ENCODE peak calls at places on chromosomes 3 and 15, in six cellular contexts. K is HCT116, J is heart left ventricle, C is vagina, S is upper lobe of left lung, L is HepG2. F is an unnamed sample. For H3K36me3, the result is how much of the 10 kb centered on the place peaks cover.

GRCh38 chr3:194472290-194472920 is 14.4 kb downstream of the ATP13A3 start:
- DNase-seq in J (no peak), K (peak), C (no peak), L (peak), S (no peak), F (peak)

GRCh38 chr15:92705693-92706618 is 50.4 kb upstream of the FAM174B start:
- DNase-seq in S (no peak), C (no peak), L (no peak), K (no peak), J (no peak), F (no peak)

GRCh38 chr15:75163150-75163564 is 38.5 kb upstream of the C15orf39 start:
- DNase-seq in J (no peak), C (no peak), S (no peak), L (no peak), K (no peak), F (no peak)

GRCh38 chr15:45093013-45093412 is 21.0 kb downstream of the DUOX2 start:
- DNase-seq in K (no peak), S (no peak), J (no peak), L (no peak), C (no peak), F (no peak)

GRCh38 chr3:61381745-61382392 is 130.6 kb upstream of the FHIT start:
- DNase-seq in J (no peak), K (peak), L (peak), S (no peak), C (no peak), F (no peak)

GRCh38 chr15:73324496-73325170 is 44.1 kb downstream of the HCN4 start:
- DNase-seq in K (no peak), L (no peak), J (no peak), C (no peak), S (no peak), F (no peak)

GRCh38 chr3:124229836-124230235 is 237.9 kb upstream of the ROPN1 start:
- DNase-seq in S (no peak), L (no peak), J (no peak), K (no peak), C (no peak), F (no peak)

GRCh38 chr3:27722957-27723802 is 1.1 kb upstream of the EOMES start:
- DNase-seq in K (no peak), S (no peak), J (no peak), L (no peak), C (no peak), F (no peak)

GRCh38 chr3:149881879-149882278 is 68.9 kb downstream of the RNF13 start:
- DNase-seq in L (no peak), K (no peak), S (no peak), C (no peak), J (no peak), F (no peak)

GRCh38 chr3:159761377-159761776 is 227.3 kb upstream of the IL12A start:
- DNase-seq in K (no peak), L (no peak), C (no peak), J (peak), S (no peak), F (peak)

GRCh38 chr3:61875073-61875472 is 313.7 kb downstream of the PTPRG start:
- DNase-seq in K (no peak), J (no peak), L (no peak), S (no peak), C (no peak), F (no peak)

GRCh38 chr3:42712716-42713372 is 10.2 kb upstream of the HHATL start:
- DNase-seq in L (no peak), J (no peak), S (no peak), K (no peak), C (peak), F (no peak)

GRCh38 chr15:85541744-85542143 is 161.3 kb downstream of the AKAP13 start:
- DNase-seq in S (no peak), C (no peak), K (no peak), L (no peak), J (no peak), F (no peak)

GRCh38 chr15:66389859-66390382 is 3.2 kb downstream of the MAP2K1 start:
- DNase-seq in K (no peak), S (no peak), L (no peak), J (no peak), C (no peak), F (no peak)

GRCh38 chr3:110495201-110495927 is 576.3 kb upstream of the NECTIN3 start:
- DNase-seq in K (no peak), C (no peak), S (no peak), J (no peak), L (no peak), F (no peak)

GRCh38 chr3:34077796-34078195 is 279.4 kb downstream of the PDCD6IP start:
- DNase-seq in L (no peak), J (no peak), K (no peak), S (no peak), C (no peak), F (no peak)

GRCh38 chr3:43345877-43346276 is 59.5 kb downstream of the SNRK start:
- DNase-seq in L (no peak), K (no peak), S (no peak), J (no peak), C (no peak), F (no peak)

GRCh38 chr3:67296039-67296892 is 298.2 kb downstream of the KBTBD8 start:
- DNase-seq in C (no peak), L (peak), K (no peak), S (no peak), J (no peak), F (no peak)

GRCh38 chr3:111610612-111611054 is 15.5 kb upstream of the ZBED2 start:
- DNase-seq in C (no peak), S (no peak), K (peak), J (no peak), L (no peak), F (peak)

GRCh38 chr3:72319202-72320095 is 528.8 kb downstream of the SHQ1 start:
- DNase-seq in C (no peak), J (no peak), L (no peak), S (no peak), K (no peak), F (no peak)

GRCh38 chr3:128559486-128560225 is 66.7 kb upstream of the GATA2 start:
- DNase-seq in S (no peak), J (no peak), K (no peak), C (no peak), L (no peak), F (no peak)

GRCh38 chr15:34799149-34799824 is 3.9 kb upstream of the ACTC1 start:
- DNase-seq in J (peak), L (no peak), C (no peak), S (peak), K (no peak), F (no peak)

GRCh38 chr3:11317300-11317699 is 45.1 kb downstream of the ATG7 start:
- DNase-seq in S (no peak), K (no peak), C (no peak), L (no peak), J (no peak), F (no peak)

GRCh38 chr15:99401971-99402732 is 150.9 kb downstream of the LRRC28 start:
- DNase-seq in J (no peak), S (peak), L (no peak), K (no peak), C (no peak), F (no peak)

GRCh38 chr3:141659821-141660597 is 78.1 kb upstream of the RNF7 start:
- DNase-seq in L (no peak), J (peak), S (peak), K (no peak), C (no peak), F (peak)

GRCh38 chr15:73172508-73172907 is 120.2 kb downstream of the NEO1 start:
- DNase-seq in C (no peak), L (no peak), J (no peak), S (no peak), K (no peak), F (no peak)

GRCh38 chr3:194617058-194617671 is 16.1 kb downstream of the TMEM44 start:
- DNase-seq in S (peak), K (no peak), L (no peak), C (no peak), J (no peak), F (no peak)

GRCh38 chr3:181713300-181713647 is 1.5 kb downstream of the SOX2 start:
- DNase-seq in L (no peak), S (no peak), K (no peak), C (no peak), J (no peak), F (no peak)

GRCh38 chr15:50506121-50506520 is 40.3 kb downstream of the USP50 start:
- DNase-seq in C (no peak), K (no peak), S (no peak), L (peak), J (no peak), F (no peak)

GRCh38 chr3:73100734-73101550 is 39.5 kb downstream of the EBLN2 start:
- DNase-seq in L (peak), J (peak), C (no peak), S (no peak), K (peak), F (peak)

DNA sequence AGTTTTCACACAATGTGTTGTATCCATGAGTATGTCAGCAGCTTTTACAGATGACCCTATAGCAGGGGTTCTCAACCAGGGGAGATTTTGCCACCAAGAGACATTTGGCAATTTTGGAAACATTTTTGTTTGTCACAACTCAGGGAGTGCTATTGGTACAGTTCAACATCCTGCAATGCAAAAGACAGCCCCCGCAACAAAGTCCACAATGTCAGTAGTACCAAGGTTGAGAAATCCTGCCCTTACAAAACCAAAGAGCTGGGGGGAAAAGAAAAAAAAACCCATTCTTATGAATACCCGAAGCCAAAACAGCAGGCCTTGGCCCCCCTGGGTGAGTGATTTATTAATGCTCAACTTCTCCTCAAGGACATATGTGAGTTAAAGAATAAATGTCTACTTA is 99.1 kb downstream of the LARS2 start:
- DNase-seq in S (no peak), C (no peak), L (peak), K (no peak), J (no peak), F (no peak)
- H3K36me3 ChIP-seq in S (under half), C (under half), L (under half), K (under half), J (half or more), F (under half)

DNA sequence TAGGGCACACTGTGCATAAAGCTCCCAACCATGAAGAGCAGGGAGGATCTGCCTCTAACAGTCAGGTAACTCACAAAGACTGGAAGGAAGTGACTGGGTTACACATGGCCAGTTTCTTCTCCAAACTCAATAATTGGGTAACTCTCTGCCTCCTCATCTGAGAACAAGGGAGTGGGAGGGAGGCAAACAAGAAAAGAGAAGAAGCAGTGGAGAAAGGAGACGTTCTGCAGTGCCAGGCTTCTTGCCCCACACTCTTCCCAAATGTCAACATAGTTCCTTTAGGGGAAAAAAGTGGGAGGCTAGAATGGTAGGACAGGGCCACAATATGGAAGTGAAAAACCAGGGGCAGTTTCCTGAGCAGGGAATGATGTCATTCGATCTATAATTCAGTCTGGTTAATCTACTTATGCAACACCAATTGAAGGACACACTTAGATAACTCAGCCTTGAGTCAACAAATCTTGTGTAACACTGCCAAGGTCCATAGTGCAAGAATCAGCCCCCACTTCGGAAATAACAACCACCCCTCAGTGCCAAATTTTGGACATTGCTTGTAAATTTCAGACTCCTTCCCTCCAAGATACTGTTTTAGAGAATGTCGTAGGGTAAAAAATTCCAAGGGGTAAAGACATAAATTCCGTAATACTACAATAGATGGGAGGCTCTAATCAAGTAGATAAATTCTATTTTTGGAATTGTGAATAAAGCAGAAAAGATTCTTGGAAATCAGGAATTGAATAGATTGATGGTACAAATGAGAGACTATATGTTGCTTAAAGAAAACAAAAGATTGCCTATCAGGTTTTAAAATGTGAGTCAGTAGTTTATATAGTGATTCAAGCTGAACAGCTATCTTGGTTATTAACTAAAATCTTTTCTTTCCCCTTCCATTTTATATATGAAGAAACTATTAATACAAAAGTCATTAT is 143.1 kb downstream of the LPP start:
- DNase-seq in J (no peak), C (no peak), L (peak), K (no peak), S (no peak), F (no peak)
- TF ChIP-seq CTCF in J (no peak), C (no peak), L (no peak), K (no peak), S (no peak), F (no peak)

GRCh38 chr15:63712828-63713520 is 115.8 kb downstream of the FBXL22 start:
- DNase-seq in L (no peak), K (no peak), C (no peak), S (no peak), J (no peak), F (no peak)

GRCh38 chr15:63703641-63704040 is 106.5 kb downstream of the FBXL22 start:
- DNase-seq in C (no peak), J (no peak), K (no peak), L (no peak), S (no peak), F (no peak)

GRCh38 chr15:63708141-63708772 is 111.1 kb downstream of the FBXL22 start:
- DNase-seq in L (no peak), S (no peak), K (no peak), J (no peak), C (no peak), F (no peak)

DNA sequence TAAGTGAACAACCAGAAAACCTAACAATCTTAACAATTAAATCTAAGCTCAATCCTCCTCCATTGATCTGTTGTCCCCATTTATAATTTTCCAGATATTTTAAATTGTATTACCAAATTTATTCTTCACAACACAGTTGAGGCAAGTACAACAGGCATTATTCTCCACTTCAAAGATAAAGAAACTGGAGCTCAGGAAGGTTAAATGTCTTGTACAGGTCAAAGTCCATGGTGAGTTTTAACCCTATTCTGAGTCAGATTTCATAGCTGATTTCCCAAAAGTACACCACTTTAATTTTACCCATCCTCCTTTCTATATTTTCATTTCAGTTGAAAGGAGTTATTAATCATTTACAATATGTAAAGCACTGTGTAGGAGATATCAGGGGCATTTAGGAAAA is 112.2 kb downstream of the FBXL22 start:
- DNase-seq in C (no peak), J (no peak), L (peak), S (no peak), K (no peak), F (no peak)
- TF ChIP-seq POLR2A in C (no peak), J (no peak), L (no peak), S (no peak), K (no peak), F (no peak)

DNA sequence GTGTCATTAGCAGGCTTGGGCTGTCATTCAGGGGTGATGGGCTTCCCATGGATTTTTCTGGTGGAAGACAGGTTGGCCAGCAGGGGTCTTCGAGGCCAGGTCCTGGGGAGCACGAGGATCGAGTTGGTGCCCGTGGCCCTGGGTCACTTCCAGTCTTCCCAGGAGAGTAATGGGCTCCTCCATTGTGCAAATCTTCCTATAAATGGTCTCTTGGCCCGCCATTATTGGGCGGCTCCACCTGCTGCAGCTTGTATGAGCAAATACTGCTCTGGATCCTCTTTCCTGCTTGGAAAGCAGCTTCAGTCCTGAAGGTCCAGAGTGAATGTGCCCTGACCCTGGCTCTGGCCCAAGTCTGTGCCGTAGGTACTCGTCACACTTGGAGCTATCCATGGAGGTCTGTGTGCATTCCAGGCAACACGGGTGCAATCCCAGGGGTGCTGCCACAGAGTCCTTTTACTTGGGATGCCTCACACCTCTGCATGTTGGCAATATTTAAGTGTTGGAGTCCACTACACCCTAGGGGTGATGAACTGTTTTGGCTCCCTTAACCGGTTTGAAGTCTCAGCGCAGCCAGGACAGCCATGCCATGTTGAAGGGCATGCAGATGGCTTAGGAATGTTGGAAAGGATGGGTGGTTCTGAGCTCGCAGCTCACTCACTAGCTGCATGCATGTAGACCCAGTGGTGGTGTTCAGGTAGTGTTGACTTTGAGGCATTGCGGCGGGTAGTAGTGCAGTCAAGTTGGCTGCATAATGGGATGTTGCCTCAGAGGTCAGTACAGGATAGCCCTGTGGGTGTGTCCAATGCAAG is 97.6 kb downstream of the SNRPN start:
- DNase-seq in J (no peak), L (no peak), C (peak), K (no peak), S (no peak), F (no peak)
- H3K36me3 ChIP-seq in J (half or more), L (under half), C (under half), K (under half), S (under half), F (under half)